ENCODE peak calls at places on chromosomes 16 and 17, in four cellular contexts. One of them, this sample, is unnamed.

GRCh38 chr17:51085150-51085805 is 35.4 kb downstream of the SPAG9 start:
- DNase-seq in astrocyte of the cerebellum: no peak
- DNase-seq in adrenal gland: no peak
- DNase-seq in MCF 10A: peak
- DNase-seq in this sample: no peak

GRCh38 chr17:2796164-2797140 is at the start of gene RAP1GAP2:
- DNase-seq in astrocyte of the cerebellum: no peak
- DNase-seq in adrenal gland: no peak
- DNase-seq in MCF 10A: no peak
- DNase-seq in this sample: no peak

GRCh38 chr16:17412221-17412620 is 58.5 kb downstream of the XYLT1 start:
- DNase-seq in astrocyte of the cerebellum: peak
- DNase-seq in adrenal gland: no peak
- DNase-seq in MCF 10A: no peak
- DNase-seq in this sample: no peak

GRCh38 chr17:14123579-14124278 is 54.4 kb downstream of the COX10 start:
- DNase-seq in astrocyte of the cerebellum: no peak
- DNase-seq in adrenal gland: no peak
- DNase-seq in MCF 10A: no peak
- DNase-seq in this sample: no peak

GRCh38 chr16:11431915-11432465 is 86.7 kb downstream of the RMI2 start:
- DNase-seq in astrocyte of the cerebellum: no peak
- DNase-seq in adrenal gland: no peak
- DNase-seq in MCF 10A: peak
- DNase-seq in this sample: no peak

GRCh38 chr17:73822371-73822770 is 178.1 kb upstream of the SDK2 start:
- DNase-seq in astrocyte of the cerebellum: no peak
- DNase-seq in adrenal gland: no peak
- DNase-seq in MCF 10A: no peak
- DNase-seq in this sample: no peak

GRCh38 chr16:11405331-11406176 is 60.3 kb downstream of the RMI2 start:
- DNase-seq in astrocyte of the cerebellum: no peak
- DNase-seq in adrenal gland: no peak
- DNase-seq in MCF 10A: peak
- DNase-seq in this sample: peak

GRCh38 chr17:9266769-9267168 is 245.5 kb downstream of the NTN1 start:
- DNase-seq in astrocyte of the cerebellum: no peak
- DNase-seq in adrenal gland: no peak
- DNase-seq in MCF 10A: no peak
- DNase-seq in this sample: no peak

GRCh38 chr17:13228225-13228624 is 210.4 kb upstream of the ELAC2 start:
- DNase-seq in astrocyte of the cerebellum: no peak
- DNase-seq in adrenal gland: no peak
- DNase-seq in MCF 10A: no peak
- DNase-seq in this sample: no peak

GRCh38 chr17:46125831-46126230 is 67.4 kb downstream of the KANSL1 start:
- DNase-seq in astrocyte of the cerebellum: no peak
- DNase-seq in adrenal gland: no peak
- DNase-seq in MCF 10A: no peak
- DNase-seq in this sample: no peak

GRCh38 chr17:74042744-74043486 is 160.6 kb upstream of the RPL38 start:
- DNase-seq in astrocyte of the cerebellum: peak
- DNase-seq in adrenal gland: peak
- DNase-seq in MCF 10A: peak
- DNase-seq in this sample: no peak

GRCh38 chr16:56869513-56870270 is 4.7 kb downstream of the SLC12A3 start:
- DNase-seq in astrocyte of the cerebellum: no peak
- DNase-seq in adrenal gland: no peak
- DNase-seq in MCF 10A: peak
- DNase-seq in this sample: no peak

GRCh38 chr16:19583665-19584300 is 28.3 kb downstream of the VPS35L start:
- DNase-seq in astrocyte of the cerebellum: peak
- DNase-seq in adrenal gland: no peak
- DNase-seq in MCF 10A: peak
- DNase-seq in this sample: peak

GRCh38 chr17:73562896-73563295 is 81.3 kb downstream of the SDK2 start:
- DNase-seq in astrocyte of the cerebellum: no peak
- DNase-seq in adrenal gland: no peak
- DNase-seq in MCF 10A: no peak
- DNase-seq in this sample: no peak

GRCh38 chr17:61837175-61838051 is 25.9 kb downstream of the BRIP1 start:
- DNase-seq in astrocyte of the cerebellum: peak
- DNase-seq in adrenal gland: peak
- DNase-seq in MCF 10A: peak
- DNase-seq in this sample: peak

GRCh38 chr17:17120294-17120693 is 78.0 kb downstream of the MPRIP start:
- DNase-seq in astrocyte of the cerebellum: no peak
- DNase-seq in adrenal gland: no peak
- DNase-seq in MCF 10A: no peak
- DNase-seq in this sample: no peak

GRCh38 chr16:70380205-70380918 is 33.7 kb downstream of the DDX19A start:
- DNase-seq in astrocyte of the cerebellum: peak
- DNase-seq in adrenal gland: peak
- DNase-seq in MCF 10A: peak
- DNase-seq in this sample: peak

GRCh38 chr17:55442953-55443683 is 21.5 kb upstream of the MMD start:
- DNase-seq in astrocyte of the cerebellum: no peak
- DNase-seq in adrenal gland: no peak
- DNase-seq in MCF 10A: no peak
- DNase-seq in this sample: no peak

GRCh38 chr16:50531359-50531758 is 16.8 kb upstream of the NKD1 start:
- DNase-seq in astrocyte of the cerebellum: no peak
- DNase-seq in adrenal gland: no peak
- DNase-seq in MCF 10A: no peak
- DNase-seq in this sample: no peak

GRCh38 chr17:863880-864279 is 81.7 kb downstream of the MRM3 start:
- DNase-seq in astrocyte of the cerebellum: no peak
- DNase-seq in adrenal gland: no peak
- DNase-seq in MCF 10A: no peak
- DNase-seq in this sample: no peak

GRCh38 chr16:69397821-69398521 is 12.2 kb upstream of the TERF2 start:
- DNase-seq in astrocyte of the cerebellum: peak
- DNase-seq in adrenal gland: peak
- DNase-seq in MCF 10A: peak
- DNase-seq in this sample: peak

GRCh38 chr17:6096201-6097004 is 26.2 kb downstream of the WSCD1 start:
- DNase-seq in astrocyte of the cerebellum: no peak
- DNase-seq in adrenal gland: no peak
- DNase-seq in MCF 10A: no peak
- DNase-seq in this sample: no peak

GRCh38 chr17:42472709-42473521 is 14.2 kb downstream of the ATP6V0A1 start:
- DNase-seq in astrocyte of the cerebellum: no peak
- DNase-seq in adrenal gland: no peak
- DNase-seq in MCF 10A: peak
- DNase-seq in this sample: no peak

DNA sequence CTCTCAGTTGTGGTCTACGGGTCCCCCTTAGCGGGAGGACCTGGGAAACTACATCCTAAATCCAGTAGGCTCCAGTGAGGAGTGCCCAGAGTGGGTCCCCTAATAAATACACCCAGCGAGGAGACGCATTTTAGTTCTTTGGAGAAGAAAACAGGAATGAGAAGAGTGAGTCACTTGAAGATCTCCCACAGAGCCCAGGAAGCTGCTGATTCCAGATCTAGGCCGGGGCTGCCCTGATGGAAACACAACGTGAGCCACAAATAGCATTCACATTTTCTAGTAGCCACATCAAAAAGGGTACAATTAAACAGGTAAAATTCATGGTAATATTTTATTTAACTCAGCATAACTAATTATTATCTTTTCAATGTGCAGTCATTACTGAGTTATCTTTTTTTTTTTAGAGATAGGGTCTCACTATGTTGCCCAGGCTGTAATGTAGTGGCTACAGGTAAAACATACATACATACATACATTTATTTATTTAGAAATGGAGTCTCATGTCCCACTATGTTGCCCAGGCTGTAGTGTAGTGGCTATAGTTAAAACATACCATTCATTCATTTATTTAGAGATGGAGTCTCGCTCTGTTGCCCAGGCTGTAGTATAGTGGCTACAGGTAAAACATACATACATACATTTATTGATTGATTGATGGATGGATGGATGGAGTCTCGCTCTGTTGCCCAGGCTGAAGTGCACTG is 21.5 kb downstream of the FBXO31 start:
- DNase-seq in astrocyte of the cerebellum: peak
- DNase-seq in adrenal gland: no peak
- DNase-seq in MCF 10A: no peak
- DNase-seq in this sample: no peak
- TF ChIP-seq CTCF in astrocyte of the cerebellum: no peak
- TF ChIP-seq CTCF in adrenal gland: no peak
- TF ChIP-seq CTCF in MCF 10A: no peak
- TF ChIP-seq CTCF in this sample: no peak

DNA sequence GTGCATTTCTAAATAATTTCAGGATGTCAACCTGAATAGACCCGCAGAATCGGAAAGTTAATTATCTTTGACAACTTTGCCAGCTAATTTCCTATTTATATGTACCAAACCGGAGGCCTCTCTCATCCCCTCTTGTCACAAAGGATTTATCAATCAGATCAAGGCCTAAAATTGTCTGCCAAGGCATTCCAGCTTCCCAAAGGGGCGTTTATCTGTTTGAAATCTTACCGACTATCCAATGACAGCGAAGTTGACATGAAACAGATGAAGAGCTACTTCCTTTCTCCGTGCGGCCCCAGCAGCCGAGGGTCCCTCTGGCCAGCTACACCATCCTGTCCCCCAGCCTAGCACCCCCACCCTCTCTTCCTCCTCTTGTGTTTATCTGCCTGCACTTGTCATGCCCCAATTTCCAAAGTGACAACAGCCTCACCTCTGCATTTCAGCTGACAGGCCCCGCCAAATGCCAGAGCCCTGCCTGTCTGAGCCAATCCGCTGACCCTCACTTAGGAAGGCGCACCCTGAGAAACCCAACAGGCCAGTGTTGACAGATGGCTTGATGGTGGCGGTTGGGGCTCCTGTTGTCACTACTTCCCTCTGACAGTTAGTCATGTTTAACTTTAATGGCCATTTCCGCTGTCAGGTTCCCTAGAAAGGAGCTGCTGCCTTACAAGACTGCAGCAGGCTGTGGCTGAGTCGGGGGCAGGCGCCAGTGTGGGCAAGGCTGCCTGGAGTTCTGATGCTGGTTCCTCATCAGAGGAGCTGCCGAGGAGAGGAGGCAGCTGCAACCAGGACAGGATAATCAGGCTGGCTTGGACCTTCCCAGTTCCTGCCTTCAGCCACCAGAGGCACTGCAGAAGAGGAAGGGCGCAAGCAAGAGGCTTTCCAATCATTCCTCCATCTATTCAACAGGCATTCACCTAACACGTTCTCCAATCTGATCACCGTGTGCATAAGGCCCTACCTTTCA is 223.4 kb upstream of the DYNLRB2 start:
- DNase-seq in astrocyte of the cerebellum: no peak
- DNase-seq in adrenal gland: no peak
- DNase-seq in MCF 10A: peak
- DNase-seq in this sample: peak
- TF ChIP-seq CTCF in astrocyte of the cerebellum: peak
- TF ChIP-seq CTCF in adrenal gland: no peak
- TF ChIP-seq CTCF in MCF 10A: no peak
- TF ChIP-seq CTCF in this sample: peak

GRCh38 chr17:81712468-81713003 is 452 bp downstream of the SLC25A10 start:
- DNase-seq in astrocyte of the cerebellum: no peak
- DNase-seq in adrenal gland: peak
- DNase-seq in MCF 10A: peak
- DNase-seq in this sample: peak
- TF ChIP-seq CTCF in astrocyte of the cerebellum: no peak
- TF ChIP-seq CTCF in adrenal gland: no peak
- TF ChIP-seq CTCF in MCF 10A: peak
- TF ChIP-seq CTCF in this sample: no peak

DNA sequence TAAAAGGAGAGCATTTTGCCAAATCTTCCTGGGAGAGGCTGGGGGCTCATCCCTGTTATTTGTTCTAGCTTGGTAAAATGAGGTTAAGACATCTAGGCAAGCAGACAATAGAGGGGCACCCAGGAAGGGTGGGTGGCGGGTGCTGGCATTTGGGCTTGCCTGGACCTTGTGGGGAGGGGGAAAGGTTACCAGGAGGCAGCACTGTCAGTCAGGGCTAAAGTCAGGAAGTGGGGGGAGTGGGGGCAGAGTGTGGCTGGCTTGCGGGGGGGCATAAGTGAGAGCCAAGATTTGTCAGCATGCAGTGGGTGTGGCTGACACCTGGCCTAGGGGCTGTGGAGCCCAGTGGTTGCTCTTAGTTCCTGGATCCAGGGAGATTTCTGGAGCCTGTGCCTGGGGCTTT is 15.7 kb downstream of the KRT33A start:
- DNase-seq in astrocyte of the cerebellum: no peak
- DNase-seq in adrenal gland: no peak
- DNase-seq in MCF 10A: no peak
- DNase-seq in this sample: no peak
- TF ChIP-seq CTCF in astrocyte of the cerebellum: no peak
- TF ChIP-seq CTCF in adrenal gland: no peak
- TF ChIP-seq CTCF in MCF 10A: no peak
- TF ChIP-seq CTCF in this sample: no peak

DNA sequence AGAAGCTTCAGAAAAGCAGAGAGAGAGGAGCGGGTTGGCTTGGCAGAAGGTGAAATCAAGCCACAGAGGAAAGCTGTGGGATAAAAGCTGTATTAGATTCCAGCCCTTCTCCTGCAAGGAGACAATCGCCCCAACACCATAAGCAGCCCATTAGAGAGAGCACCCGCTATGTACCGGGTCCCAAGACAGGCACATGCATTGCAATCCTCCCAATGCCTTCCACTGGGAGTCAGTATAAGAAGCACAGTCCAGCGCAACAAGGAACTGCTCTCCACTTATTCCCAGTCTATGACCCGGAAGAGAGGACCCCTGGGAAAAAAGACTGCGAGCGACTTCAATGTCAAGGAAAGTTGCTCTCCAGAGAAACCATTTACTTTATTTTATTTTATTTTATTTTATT is 43.8 kb downstream of the NOG start:
- DNase-seq in astrocyte of the cerebellum: no peak
- DNase-seq in adrenal gland: no peak
- DNase-seq in MCF 10A: no peak
- DNase-seq in this sample: no peak
- TF ChIP-seq CTCF in astrocyte of the cerebellum: no peak
- TF ChIP-seq CTCF in adrenal gland: no peak
- TF ChIP-seq CTCF in MCF 10A: no peak
- TF ChIP-seq CTCF in this sample: no peak

GRCh38 chr16:67177743-67178699 is 5.7 kb downstream of the MATCAP1 start:
- DNase-seq in astrocyte of the cerebellum: no peak
- DNase-seq in adrenal gland: peak
- DNase-seq in MCF 10A: peak
- DNase-seq in this sample: peak
- TF ChIP-seq CTCF in astrocyte of the cerebellum: no peak
- TF ChIP-seq CTCF in adrenal gland: peak
- TF ChIP-seq CTCF in MCF 10A: no peak
- TF ChIP-seq CTCF in this sample: no peak

GRCh38 chr17:8038954-8039610 is at the start of gene ALOX15B:
- DNase-seq in astrocyte of the cerebellum: no peak
- DNase-seq in adrenal gland: no peak
- DNase-seq in MCF 10A: peak
- DNase-seq in this sample: no peak

GRCh38 chr17:8044819-8045810 is 6.3 kb downstream of the ALOX15B start:
- DNase-seq in astrocyte of the cerebellum: no peak
- DNase-seq in adrenal gland: no peak
- DNase-seq in MCF 10A: no peak
- DNase-seq in this sample: no peak

GRCh38 chr17:8041249-8041928 is 2.5 kb downstream of the ALOX15B start:
- DNase-seq in astrocyte of the cerebellum: peak
- DNase-seq in adrenal gland: no peak
- DNase-seq in MCF 10A: peak
- DNase-seq in this sample: no peak

GRCh38 chr17:8039611-8040168 is 831 bp downstream of the ALOX15B start:
- DNase-seq in astrocyte of the cerebellum: no peak
- DNase-seq in adrenal gland: no peak
- DNase-seq in MCF 10A: no peak
- DNase-seq in this sample: no peak

GRCh38 chr17:8041980-8042379 is 3.1 kb downstream of the ALOX15B start:
- DNase-seq in astrocyte of the cerebellum: no peak
- DNase-seq in adrenal gland: no peak
- DNase-seq in MCF 10A: no peak
- DNase-seq in this sample: no peak
- TF ChIP-seq CTCF in astrocyte of the cerebellum: no peak
- TF ChIP-seq CTCF in adrenal gland: no peak
- TF ChIP-seq CTCF in MCF 10A: no peak
- TF ChIP-seq CTCF in this sample: no peak

This sample was measured in glutamatergic neuron.